ENCODE peak calls at places on chromosomes 1 and 21, in seven cellular contexts. One of them, this sample, is unnamed.

GRCh38 chr1:109307363-109308021 is 681 bp upstream of the MYBPHL start:
- ATAC-seq in naive thymus-derived CD8-positive, alpha-beta T cell: peak; percentile 59
- ATAC-seq in right cardiac atrium: peak; percentile 86
- ATAC-seq in activated CD8-positive, alpha-beta T cell treated with anti-CD3 and anti-CD28 coated beads for 36 hours: peak; percentile 62
- ATAC-seq in heart left ventricle: peak; percentile 92
- ATAC-seq in activated CD4-positive, alpha-beta T cell treated with anti-CD3 and anti-CD28 coated beads for 36 hours: peak; percentile 76
- ATAC-seq in stimulated activated effector memory CD8-positive, alpha-beta T cell treated with anti-CD3 and anti-CD28 coated beads, Interleukin-12 subunit alpha, Interleukin-12 subunit beta, amount 100 ng/mL, for 72 hours: peak; percentile 50
- ATAC-seq in this sample: no peak

GRCh38 chr1:22387888-22388564 is 63.6 kb upstream of the ZBTB40 start:
- ATAC-seq in activated CD8-positive, alpha-beta T cell treated with anti-CD3 and anti-CD28 coated beads for 36 hours: no peak
- ATAC-seq in naive thymus-derived CD8-positive, alpha-beta T cell: no peak
- ATAC-seq in right cardiac atrium: no peak
- ATAC-seq in stimulated activated effector memory CD8-positive, alpha-beta T cell treated with anti-CD3 and anti-CD28 coated beads, Interleukin-12 subunit alpha, Interleukin-12 subunit beta, amount 100 ng/mL, for 72 hours: no peak
- ATAC-seq in activated CD4-positive, alpha-beta T cell treated with anti-CD3 and anti-CD28 coated beads for 36 hours: no peak
- ATAC-seq in heart left ventricle: no peak
- ATAC-seq in this sample: no peak

GRCh38 chr1:100643430-100644196 is 75.9 kb upstream of the VCAM1 start:
- ATAC-seq in naive thymus-derived CD8-positive, alpha-beta T cell: no peak
- ATAC-seq in activated CD4-positive, alpha-beta T cell treated with anti-CD3 and anti-CD28 coated beads for 36 hours: no peak
- ATAC-seq in activated CD8-positive, alpha-beta T cell treated with anti-CD3 and anti-CD28 coated beads for 36 hours: no peak
- ATAC-seq in heart left ventricle: peak; percentile 70
- ATAC-seq in right cardiac atrium: peak; percentile 65
- ATAC-seq in stimulated activated effector memory CD8-positive, alpha-beta T cell treated with anti-CD3 and anti-CD28 coated beads, Interleukin-12 subunit alpha, Interleukin-12 subunit beta, amount 100 ng/mL, for 72 hours: no peak
- ATAC-seq in this sample: no peak

GRCh38 chr1:109634771-109635750 is 15.4 kb downstream of the AMPD2 start:
- ATAC-seq in activated CD4-positive, alpha-beta T cell treated with anti-CD3 and anti-CD28 coated beads for 36 hours: peak; percentile 70
- ATAC-seq in activated CD8-positive, alpha-beta T cell treated with anti-CD3 and anti-CD28 coated beads for 36 hours: peak; percentile 50
- ATAC-seq in right cardiac atrium: no peak
- ATAC-seq in naive thymus-derived CD8-positive, alpha-beta T cell: peak; percentile 68
- ATAC-seq in stimulated activated effector memory CD8-positive, alpha-beta T cell treated with anti-CD3 and anti-CD28 coated beads, Interleukin-12 subunit alpha, Interleukin-12 subunit beta, amount 100 ng/mL, for 72 hours: peak; percentile 46
- ATAC-seq in heart left ventricle: no peak
- ATAC-seq in this sample: peak; percentile 65

GRCh38 chr1:184708084-184708676 is 46.5 kb downstream of the EDEM3 start:
- ATAC-seq in naive thymus-derived CD8-positive, alpha-beta T cell: no peak
- ATAC-seq in right cardiac atrium: no peak
- ATAC-seq in stimulated activated effector memory CD8-positive, alpha-beta T cell treated with anti-CD3 and anti-CD28 coated beads, Interleukin-12 subunit alpha, Interleukin-12 subunit beta, amount 100 ng/mL, for 72 hours: no peak
- ATAC-seq in heart left ventricle: no peak
- ATAC-seq in activated CD8-positive, alpha-beta T cell treated with anti-CD3 and anti-CD28 coated beads for 36 hours: no peak
- ATAC-seq in activated CD4-positive, alpha-beta T cell treated with anti-CD3 and anti-CD28 coated beads for 36 hours: no peak
- ATAC-seq in this sample: no peak

GRCh38 chr1:66648896-66649597 is 103.2 kb upstream of the DYNLT5 start:
- ATAC-seq in naive thymus-derived CD8-positive, alpha-beta T cell: no peak
- ATAC-seq in right cardiac atrium: no peak
- ATAC-seq in heart left ventricle: no peak
- ATAC-seq in activated CD8-positive, alpha-beta T cell treated with anti-CD3 and anti-CD28 coated beads for 36 hours: no peak
- ATAC-seq in activated CD4-positive, alpha-beta T cell treated with anti-CD3 and anti-CD28 coated beads for 36 hours: no peak
- ATAC-seq in stimulated activated effector memory CD8-positive, alpha-beta T cell treated with anti-CD3 and anti-CD28 coated beads, Interleukin-12 subunit alpha, Interleukin-12 subunit beta, amount 100 ng/mL, for 72 hours: no peak
- ATAC-seq in this sample: no peak

GRCh38 chr1:116118471-116118870 is 7.3 kb downstream of the MAB21L3 start:
- ATAC-seq in stimulated activated effector memory CD8-positive, alpha-beta T cell treated with anti-CD3 and anti-CD28 coated beads, Interleukin-12 subunit alpha, Interleukin-12 subunit beta, amount 100 ng/mL, for 72 hours: no peak
- ATAC-seq in activated CD8-positive, alpha-beta T cell treated with anti-CD3 and anti-CD28 coated beads for 36 hours: no peak
- ATAC-seq in naive thymus-derived CD8-positive, alpha-beta T cell: no peak
- ATAC-seq in heart left ventricle: peak; percentile 55
- ATAC-seq in activated CD4-positive, alpha-beta T cell treated with anti-CD3 and anti-CD28 coated beads for 36 hours: no peak
- ATAC-seq in right cardiac atrium: no peak
- ATAC-seq in this sample: no peak

GRCh38 chr1:42747125-42747524 is 7.1 kb upstream of the CLDN19 start:
- ATAC-seq in naive thymus-derived CD8-positive, alpha-beta T cell: peak; percentile 68
- ATAC-seq in stimulated activated effector memory CD8-positive, alpha-beta T cell treated with anti-CD3 and anti-CD28 coated beads, Interleukin-12 subunit alpha, Interleukin-12 subunit beta, amount 100 ng/mL, for 72 hours: peak; percentile 46
- ATAC-seq in activated CD4-positive, alpha-beta T cell treated with anti-CD3 and anti-CD28 coated beads for 36 hours: peak; percentile 39
- ATAC-seq in right cardiac atrium: peak; percentile 65
- ATAC-seq in heart left ventricle: peak; percentile 70
- ATAC-seq in activated CD8-positive, alpha-beta T cell treated with anti-CD3 and anti-CD28 coated beads for 36 hours: no peak
- ATAC-seq in this sample: no peak

GRCh38 chr1:86378813-86379212 is 17.3 kb downstream of the ODF2L start:
- ATAC-seq in activated CD8-positive, alpha-beta T cell treated with anti-CD3 and anti-CD28 coated beads for 36 hours: no peak
- ATAC-seq in stimulated activated effector memory CD8-positive, alpha-beta T cell treated with anti-CD3 and anti-CD28 coated beads, Interleukin-12 subunit alpha, Interleukin-12 subunit beta, amount 100 ng/mL, for 72 hours: no peak
- ATAC-seq in naive thymus-derived CD8-positive, alpha-beta T cell: no peak
- ATAC-seq in heart left ventricle: no peak
- ATAC-seq in activated CD4-positive, alpha-beta T cell treated with anti-CD3 and anti-CD28 coated beads for 36 hours: no peak
- ATAC-seq in right cardiac atrium: no peak
- ATAC-seq in this sample: no peak

GRCh38 chr1:2982615-2983318 is 38.5 kb upstream of the ACTRT2 start:
- ATAC-seq in stimulated activated effector memory CD8-positive, alpha-beta T cell treated with anti-CD3 and anti-CD28 coated beads, Interleukin-12 subunit alpha, Interleukin-12 subunit beta, amount 100 ng/mL, for 72 hours: no peak
- ATAC-seq in activated CD8-positive, alpha-beta T cell treated with anti-CD3 and anti-CD28 coated beads for 36 hours: no peak
- ATAC-seq in heart left ventricle: no peak
- ATAC-seq in right cardiac atrium: no peak
- ATAC-seq in naive thymus-derived CD8-positive, alpha-beta T cell: no peak
- ATAC-seq in activated CD4-positive, alpha-beta T cell treated with anti-CD3 and anti-CD28 coated beads for 36 hours: no peak
- ATAC-seq in this sample: no peak

GRCh38 chr1:21630571-21631338 is 38.4 kb downstream of the RAP1GAP start:
- ATAC-seq in stimulated activated effector memory CD8-positive, alpha-beta T cell treated with anti-CD3 and anti-CD28 coated beads, Interleukin-12 subunit alpha, Interleukin-12 subunit beta, amount 100 ng/mL, for 72 hours: no peak
- ATAC-seq in naive thymus-derived CD8-positive, alpha-beta T cell: no peak
- ATAC-seq in heart left ventricle: peak; percentile 7
- ATAC-seq in activated CD8-positive, alpha-beta T cell treated with anti-CD3 and anti-CD28 coated beads for 36 hours: no peak
- ATAC-seq in activated CD4-positive, alpha-beta T cell treated with anti-CD3 and anti-CD28 coated beads for 36 hours: no peak
- ATAC-seq in right cardiac atrium: no peak
- ATAC-seq in this sample: no peak

GRCh38 chr21:43613755-43614638 is 45.3 kb downstream of the HSF2BP start:
- ATAC-seq in heart left ventricle: peak; percentile 57
- ATAC-seq in activated CD4-positive, alpha-beta T cell treated with anti-CD3 and anti-CD28 coated beads for 36 hours: peak; percentile 39
- ATAC-seq in stimulated activated effector memory CD8-positive, alpha-beta T cell treated with anti-CD3 and anti-CD28 coated beads, Interleukin-12 subunit alpha, Interleukin-12 subunit beta, amount 100 ng/mL, for 72 hours: peak; percentile 71
- ATAC-seq in naive thymus-derived CD8-positive, alpha-beta T cell: no peak
- ATAC-seq in right cardiac atrium: no peak
- ATAC-seq in activated CD8-positive, alpha-beta T cell treated with anti-CD3 and anti-CD28 coated beads for 36 hours: no peak
- ATAC-seq in this sample: peak; percentile 50

GRCh38 chr1:48055854-48056253 is 58.7 kb upstream of the TRABD2B start:
- ATAC-seq in stimulated activated effector memory CD8-positive, alpha-beta T cell treated with anti-CD3 and anti-CD28 coated beads, Interleukin-12 subunit alpha, Interleukin-12 subunit beta, amount 100 ng/mL, for 72 hours: no peak
- ATAC-seq in heart left ventricle: no peak
- ATAC-seq in naive thymus-derived CD8-positive, alpha-beta T cell: no peak
- ATAC-seq in right cardiac atrium: no peak
- ATAC-seq in activated CD4-positive, alpha-beta T cell treated with anti-CD3 and anti-CD28 coated beads for 36 hours: no peak
- ATAC-seq in activated CD8-positive, alpha-beta T cell treated with anti-CD3 and anti-CD28 coated beads for 36 hours: no peak
- ATAC-seq in this sample: no peak

GRCh38 chr1:160309183-160309535 is 24.2 kb upstream of the PEX19 start:
- ATAC-seq in activated CD8-positive, alpha-beta T cell treated with anti-CD3 and anti-CD28 coated beads for 36 hours: no peak
- ATAC-seq in activated CD4-positive, alpha-beta T cell treated with anti-CD3 and anti-CD28 coated beads for 36 hours: no peak
- ATAC-seq in heart left ventricle: no peak
- ATAC-seq in naive thymus-derived CD8-positive, alpha-beta T cell: no peak
- ATAC-seq in right cardiac atrium: no peak
- ATAC-seq in stimulated activated effector memory CD8-positive, alpha-beta T cell treated with anti-CD3 and anti-CD28 coated beads, Interleukin-12 subunit alpha, Interleukin-12 subunit beta, amount 100 ng/mL, for 72 hours: no peak
- ATAC-seq in this sample: no peak

GRCh38 chr1:1842360-1843146 is 48.3 kb downstream of the GNB1 start:
- ATAC-seq in activated CD8-positive, alpha-beta T cell treated with anti-CD3 and anti-CD28 coated beads for 36 hours: no peak
- ATAC-seq in right cardiac atrium: no peak
- ATAC-seq in naive thymus-derived CD8-positive, alpha-beta T cell: no peak
- ATAC-seq in activated CD4-positive, alpha-beta T cell treated with anti-CD3 and anti-CD28 coated beads for 36 hours: no peak
- ATAC-seq in heart left ventricle: peak; percentile 30
- ATAC-seq in stimulated activated effector memory CD8-positive, alpha-beta T cell treated with anti-CD3 and anti-CD28 coated beads, Interleukin-12 subunit alpha, Interleukin-12 subunit beta, amount 100 ng/mL, for 72 hours: no peak
- ATAC-seq in this sample: no peak

GRCh38 chr1:87151500-87152421 is 176.9 kb upstream of the LMO4 start:
- ATAC-seq in activated CD8-positive, alpha-beta T cell treated with anti-CD3 and anti-CD28 coated beads for 36 hours: peak; percentile 88
- ATAC-seq in right cardiac atrium: peak; percentile 96
- ATAC-seq in activated CD4-positive, alpha-beta T cell treated with anti-CD3 and anti-CD28 coated beads for 36 hours: peak; percentile 74
- ATAC-seq in stimulated activated effector memory CD8-positive, alpha-beta T cell treated with anti-CD3 and anti-CD28 coated beads, Interleukin-12 subunit alpha, Interleukin-12 subunit beta, amount 100 ng/mL, for 72 hours: peak; percentile 66
- ATAC-seq in naive thymus-derived CD8-positive, alpha-beta T cell: peak; percentile 78
- ATAC-seq in heart left ventricle: peak; percentile 92
- ATAC-seq in this sample: peak; percentile 56

GRCh38 chr1:231162300-231162969 is 577 bp downstream of the TRIM67 start:
- ATAC-seq in naive thymus-derived CD8-positive, alpha-beta T cell: peak; percentile 64
- ATAC-seq in activated CD4-positive, alpha-beta T cell treated with anti-CD3 and anti-CD28 coated beads for 36 hours: peak; percentile 57
- ATAC-seq in heart left ventricle: peak; percentile 87
- ATAC-seq in activated CD8-positive, alpha-beta T cell treated with anti-CD3 and anti-CD28 coated beads for 36 hours: peak; percentile 64
- ATAC-seq in right cardiac atrium: peak; percentile 69
- ATAC-seq in stimulated activated effector memory CD8-positive, alpha-beta T cell treated with anti-CD3 and anti-CD28 coated beads, Interleukin-12 subunit alpha, Interleukin-12 subunit beta, amount 100 ng/mL, for 72 hours: peak; percentile 52
- ATAC-seq in this sample: no peak

GRCh38 chr1:164641353-164641730 is 82.4 kb downstream of the PBX1 start:
- ATAC-seq in heart left ventricle: no peak
- ATAC-seq in activated CD8-positive, alpha-beta T cell treated with anti-CD3 and anti-CD28 coated beads for 36 hours: no peak
- ATAC-seq in activated CD4-positive, alpha-beta T cell treated with anti-CD3 and anti-CD28 coated beads for 36 hours: no peak
- ATAC-seq in stimulated activated effector memory CD8-positive, alpha-beta T cell treated with anti-CD3 and anti-CD28 coated beads, Interleukin-12 subunit alpha, Interleukin-12 subunit beta, amount 100 ng/mL, for 72 hours: peak; percentile 48
- ATAC-seq in naive thymus-derived CD8-positive, alpha-beta T cell: no peak
- ATAC-seq in right cardiac atrium: no peak
- ATAC-seq in this sample: no peak

GRCh38 chr1:62068302-62068936 is 126.2 kb upstream of the L1TD1 start:
- ATAC-seq in right cardiac atrium: peak; percentile 74
- ATAC-seq in naive thymus-derived CD8-positive, alpha-beta T cell: no peak
- ATAC-seq in activated CD4-positive, alpha-beta T cell treated with anti-CD3 and anti-CD28 coated beads for 36 hours: no peak
- ATAC-seq in stimulated activated effector memory CD8-positive, alpha-beta T cell treated with anti-CD3 and anti-CD28 coated beads, Interleukin-12 subunit alpha, Interleukin-12 subunit beta, amount 100 ng/mL, for 72 hours: no peak
- ATAC-seq in activated CD8-positive, alpha-beta T cell treated with anti-CD3 and anti-CD28 coated beads for 36 hours: no peak
- ATAC-seq in heart left ventricle: peak; percentile 85
- ATAC-seq in this sample: no peak